ENCODE peak calls at places on chromosomes 11 and 22, in four cellular contexts. D is mesendoderm; T is stimulated activated naive CD4-positive, alpha-beta T cell; K is colonic mucosa. S is an unnamed sample.

GRCh38 chr11:113475160-113475761 is at the start of gene DRD2:
- DNase-seq in D (peak; percentile 19), K (no peak), T (no peak), S (no peak)

GRCh38 chr22:32708835-32709234 is 92.7 kb upstream of the TIMP3 start:
- DNase-seq in T (no peak), K (no peak), D (no peak), S (peak; percentile 57)

GRCh38 chr11:77027275-77027674 is 6.9 kb upstream of the B3GNT6 start:
- DNase-seq in K (no peak), D (no peak), T (no peak), S (no peak)

GRCh38 chr11:121071456-121072236 is 29.4 kb upstream of the TECTA start:
- DNase-seq in T (no peak), D (peak; percentile 41), K (no peak), S (peak; percentile 70)

GRCh38 chr11:133945087-133945974 is 11.4 kb downstream of the IGSF9B start:
- DNase-seq in D (no peak), K (no peak), T (peak; percentile 74), S (no peak)

GRCh38 chr22:37222440-37222971 is 10.2 kb upstream of the SSTR3 start:
- DNase-seq in T (no peak), D (no peak), K (no peak), S (no peak)

GRCh38 chr11:110335358-110335757 is 38.9 kb upstream of the RDX start:
- DNase-seq in D (no peak), K (no peak), T (no peak), S (no peak)

GRCh38 chr11:3047637-3048036 is 9.6 kb downstream of the CARS1 start:
- DNase-seq in T (no peak), K (no peak), D (no peak), S (no peak)

GRCh38 chr11:34271727-34272126 is 86.1 kb downstream of the ABTB2 start:
- DNase-seq in T (no peak), K (no peak), D (no peak), S (no peak)

GRCh38 chr22:25375683-25376082 is 156.2 kb downstream of the CRYBB2 start:
- DNase-seq in T (no peak), K (no peak), D (peak; percentile 45), S (no peak)

GRCh38 chr11:15871904-15872303 is 484.4 kb downstream of the SOX6 start:
- DNase-seq in K (no peak), T (no peak), D (no peak), S (peak; percentile 20)

GRCh38 chr11:93216511-93217121 is 18.8 kb upstream of the SLC36A4 start:
- DNase-seq in D (no peak), K (peak; percentile 32), T (no peak), S (no peak)